ENCODE peak calls at places on chromosome 7, in nine cellular contexts. A is AG09309, U is SJCRH30, L is BJ, O is skeletal muscle cell, T is lower leg skin, P is PC-3, G is fibroblast of villous mesenchyme, J is IMR-90. Z is an unnamed sample.

GRCh38 chr7:116342125-116342524 is 131.8 kb downstream of the TES start:
- DNase-seq in A (no peak), U (no peak), L (no peak), O (no peak), T (no peak), P (no peak), G (peak), J (peak), Z (no peak)

GRCh38 chr7:81161459-81162075 is 242.7 kb upstream of the SEMA3C start:
- DNase-seq in A (peak), U (peak), L (peak), O (peak), T (peak), P (peak), G (peak), J (peak), Z (no peak)

GRCh38 chr7:139896288-139896687 is 67.2 kb downstream of the TBXAS1 start:
- DNase-seq in A (no peak), U (no peak), L (no peak), O (no peak), T (no peak), P (no peak), G (no peak), J (no peak), Z (no peak)

GRCh38 chr7:70694357-70694908 is 437.5 kb upstream of the GALNT17 start:
- DNase-seq in A (no peak), U (peak), L (no peak), O (no peak), T (no peak), P (no peak), G (peak), J (peak), Z (peak)

GRCh38 chr7:53218730-53219504 is 183.5 kb downstream of the POM121L12 start:
- DNase-seq in A (no peak), U (no peak), L (no peak), O (no peak), T (no peak), P (no peak), G (no peak), J (no peak), Z (no peak)

GRCh38 chr7:1973321-1974251 is 259.2 kb downstream of the MAD1L1 start:
- DNase-seq in A (no peak), U (no peak), L (no peak), O (no peak), T (no peak), P (no peak), G (no peak), J (no peak), Z (no peak)

GRCh38 chr7:31171216-31171750 is 119.2 kb downstream of the ADCYAP1R1 start:
- DNase-seq in A (no peak), U (no peak), L (no peak), O (no peak), T (no peak), P (no peak), G (no peak), J (no peak), Z (no peak)

GRCh38 chr7:100456561-100456957 is 7.5 kb downstream of the SPACDR start:
- DNase-seq in A (no peak), U (no peak), L (no peak), O (no peak), T (no peak), P (no peak), G (no peak), J (no peak), Z (no peak)

GRCh38 chr7:840001-840600 is 7.8 kb downstream of the SUN1 start:
- DNase-seq in A (no peak), U (no peak), L (no peak), O (no peak), T (no peak), P (no peak), G (no peak), J (no peak), Z (no peak)

GRCh38 chr7:104040666-104041065 is 51.2 kb upstream of the RELN start:
- DNase-seq in A (no peak), U (no peak), L (no peak), O (no peak), T (no peak), P (no peak), G (peak), J (no peak), Z (no peak)

GRCh38 chr7:105309235-105310156 is 79.2 kb downstream of the SRPK2 start:
- DNase-seq in A (no peak), U (peak), L (no peak), O (no peak), T (no peak), P (no peak), G (no peak), J (no peak), Z (no peak)

GRCh38 chr7:55053651-55054226 is 34.9 kb downstream of the EGFR start:
- DNase-seq in A (no peak), U (no peak), L (no peak), O (no peak), T (no peak), P (peak), G (no peak), J (peak), Z (no peak)

GRCh38 chr7:139095194-139095659 is 14.3 kb downstream of the ZC3HAV1 start:
- DNase-seq in A (no peak), U (peak), L (no peak), O (no peak), T (peak), P (no peak), G (peak), J (no peak), Z (peak)

GRCh38 chr7:145481985-145482384 is 634.6 kb upstream of the CNTNAP2 start:
- DNase-seq in A (no peak), U (no peak), L (no peak), O (no peak), T (no peak), P (no peak), G (no peak), J (no peak), Z (no peak)

GRCh38 chr7:123558506-123558874 is 872 bp upstream of the NDUFA5 start:
- DNase-seq in A (no peak), U (no peak), L (no peak), O (no peak), T (no peak), P (no peak), G (no peak), J (no peak), Z (no peak)
- H3K4me3 ChIP-seq in A (peak), U (peak), L (peak), O (peak), T (no peak), P (peak), G (peak), J (no peak), Z (no peak)

GRCh38 chr7:107168233-107169119 is at the start of gene HBP1:
- DNase-seq in A (peak), U (peak), L (peak), O (peak), T (peak), P (peak), G (peak), J (peak), Z (peak)
- H3K4me3 ChIP-seq in A (peak), U (peak), L (peak), O (peak), T (peak), P (peak), G (peak), J (peak), Z (peak)

GRCh38 chr7:41832936-41833335 is 130.0 kb upstream of the INHBA start:
- DNase-seq in A (no peak), U (no peak), L (no peak), O (no peak), T (no peak), P (no peak), G (no peak), J (no peak), Z (no peak)

GRCh38 chr7:41835977-41836530 is 133.2 kb upstream of the INHBA start:
- DNase-seq in A (no peak), U (no peak), L (no peak), O (no peak), T (no peak), P (no peak), G (no peak), J (no peak), Z (no peak)

GRCh38 chr7:41830271-41830670 is 127.4 kb upstream of the INHBA start:
- DNase-seq in A (no peak), U (no peak), L (no peak), O (no peak), T (no peak), P (no peak), G (no peak), J (no peak), Z (no peak)

GRCh38 chr7:41834805-41835694 is 132.2 kb upstream of the INHBA start:
- DNase-seq in A (no peak), U (no peak), L (no peak), O (peak), T (peak), P (no peak), G (peak), J (peak), Z (no peak)
- H3K4me3 ChIP-seq in A (no peak), U (no peak), L (no peak), O (no peak), T (no peak), P (no peak), G (no peak), J (no peak), Z (no peak)

DNA sequence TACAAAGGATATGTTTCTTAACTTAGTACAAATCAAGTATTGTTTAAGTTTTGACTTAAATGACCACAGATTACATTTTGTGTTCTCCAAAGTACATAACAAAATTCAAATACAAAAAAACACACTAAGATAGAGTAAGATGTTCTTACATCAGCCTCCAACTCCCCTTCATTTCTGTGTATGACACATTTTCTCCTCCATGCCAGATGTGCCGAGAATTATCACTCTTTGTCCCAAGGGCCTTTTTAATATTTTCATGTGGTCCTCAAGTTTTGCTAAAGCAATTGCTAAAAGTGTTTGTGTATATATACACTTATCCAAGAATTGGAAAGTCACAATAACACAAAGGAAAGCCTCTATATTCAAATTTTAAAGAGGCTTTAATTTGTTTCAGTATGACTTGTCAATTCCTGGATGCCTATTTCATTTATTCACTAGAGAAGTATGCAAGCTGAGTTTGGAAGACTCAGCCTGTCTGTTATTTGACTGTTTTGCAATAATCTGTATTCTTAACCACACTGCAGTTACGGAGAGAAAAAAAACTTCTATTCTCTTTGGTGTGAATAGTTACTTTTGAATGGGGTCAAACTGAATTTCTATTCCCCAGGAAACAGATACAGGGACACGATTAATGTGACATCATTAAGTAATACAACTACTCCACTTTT is 586.4 kb upstream of the SEMA3D start:
- DNase-seq in A (peak), U (no peak), L (peak), O (peak), T (no peak), P (no peak), G (peak), J (peak), Z (no peak)
- H3K4me3 ChIP-seq in A (no peak), U (no peak), L (no peak), O (peak), T (no peak), P (no peak), G (no peak), J (no peak), Z (no peak)

GRCh38 chr7:73648593-73649332 is 18.9 kb upstream of the VPS37D start:
- DNase-seq in A (no peak), U (no peak), L (no peak), O (no peak), T (no peak), P (no peak), G (no peak), J (no peak), Z (no peak)

GRCh38 chr7:73647725-73648592 is 19.7 kb upstream of the VPS37D start:
- DNase-seq in A (no peak), U (no peak), L (no peak), O (no peak), T (no peak), P (peak), G (no peak), J (no peak), Z (no peak)

GRCh38 chr7:73652541-73652949 is 15.1 kb upstream of the VPS37D start:
- DNase-seq in A (no peak), U (no peak), L (no peak), O (no peak), T (no peak), P (no peak), G (no peak), J (no peak), Z (no peak)

GRCh38 chr7:73646785-73647724 is 20.6 kb upstream of the VPS37D start:
- DNase-seq in A (no peak), U (no peak), L (no peak), O (no peak), T (no peak), P (no peak), G (no peak), J (no peak), Z (no peak)

GRCh38 chr7:73650524-73650923 is 17.1 kb upstream of the VPS37D start:
- DNase-seq in A (no peak), U (no peak), L (no peak), O (no peak), T (no peak), P (no peak), G (no peak), J (no peak), Z (no peak)
- H3K4me3 ChIP-seq in A (no peak), U (no peak), L (no peak), O (no peak), T (no peak), P (no peak), G (no peak), J (no peak), Z (no peak)

GRCh38 chr7:5396542-5396941 is 27.1 kb downstream of the TNRC18 start:
- DNase-seq in A (no peak), U (peak), L (no peak), O (no peak), T (peak), P (peak), G (peak), J (no peak), Z (peak)
- H3K4me3 ChIP-seq in A (peak), U (no peak), L (peak), O (peak), T (peak), P (peak), G (peak), J (peak), Z (peak)

DNA sequence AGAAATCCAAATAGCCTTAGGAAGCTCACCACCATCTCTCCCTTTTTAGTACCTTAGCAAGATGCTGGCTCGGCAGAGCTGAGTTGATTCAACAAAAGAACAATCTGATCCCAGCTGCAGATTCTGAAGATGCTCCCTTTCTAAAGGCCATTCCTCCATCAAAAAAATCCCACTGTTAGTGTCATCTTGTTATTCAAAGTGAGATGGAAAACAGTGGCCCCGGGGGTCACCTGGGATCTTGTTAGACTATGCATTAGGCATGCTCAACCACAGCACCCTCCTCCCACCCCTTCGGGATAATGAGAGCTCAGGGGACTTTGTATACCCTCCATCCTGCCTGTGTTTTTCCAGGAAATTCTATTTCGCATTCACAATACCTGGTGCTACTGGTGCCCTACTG is 2.4 kb downstream of the NCAPG2 start:
- DNase-seq in A (no peak), U (no peak), L (no peak), O (no peak), T (no peak), P (no peak), G (no peak), J (no peak), Z (no peak)
- H3K4me3 ChIP-seq in A (no peak), U (no peak), L (no peak), O (no peak), T (no peak), P (peak), G (no peak), J (no peak), Z (no peak)

Z was measured in GM06990.